ENCODE peak calls at places on chromosomes 4 and X, in four cellular contexts. Z is lower leg skin; F is CD8-positive, alpha-beta memory T cell; K is HEK293T. O is an unnamed sample.
A peak's percentile ranks its signal among the peaks of the same experiment; 100 is the strongest.

GRCh38 chrX:2701600-2701999 is 10.5 kb downstream of the CD99 start:
- DNase-seq in Z (no peak), F (no peak), K (no peak), O (no peak)

GRCh38 chr4:168183717-168184571 is 91.6 kb downstream of the ANXA10 start:
- DNase-seq in Z (no peak), F (no peak), K (no peak), O (no peak)

GRCh38 chrX:19846995-19847790 is 40.2 kb downstream of the SH3KBP1 start:
- DNase-seq in Z (peak; percentile 45), F (no peak), K (no peak), O (no peak)

GRCh38 chr4:113901994-113902787 is 77.3 kb downstream of the ARSJ start:
- DNase-seq in Z (no peak), F (peak; percentile 52), K (no peak), O (peak; percentile 63)

GRCh38 chr4:98568896-98569663 is 89.3 kb downstream of the TSPAN5 start:
- DNase-seq in Z (no peak), F (no peak), K (no peak), O (no peak)

GRCh38 chr4:20646287-20646686 is 54.0 kb upstream of the PACRGL start:
- DNase-seq in Z (no peak), F (no peak), K (no peak), O (no peak)

GRCh38 chr4:110371016-110371795 is 104.7 kb upstream of the ENPEP start:
- DNase-seq in Z (no peak), F (no peak), K (no peak), O (no peak)

GRCh38 chr4:114229721-114230120 is 250.3 kb upstream of the ARSJ start:
- DNase-seq in Z (no peak), F (no peak), K (no peak), O (no peak)

GRCh38 chrX:74924449-74925209 is 623 bp downstream of the NEXMIF start:
- DNase-seq in Z (no peak), F (no peak), K (peak; percentile 52), O (peak; percentile 47)

GRCh38 chr4:76197001-76197743 is 16.5 kb downstream of the SCARB2 start:
- DNase-seq in Z (no peak), F (no peak), K (no peak), O (no peak)

GRCh38 chr4:104989363-104989762 is 157.3 kb upstream of the TET2 start:
- DNase-seq in Z (no peak), F (no peak), K (peak; percentile 9), O (no peak)

GRCh38 chrX:56745019-56745418 is 16.0 kb downstream of the NBDY start:
- DNase-seq in Z (no peak), F (no peak), K (no peak), O (no peak)

GRCh38 chrX:24002792-24003191 is 24.2 kb downstream of the KLHL15 start:
- DNase-seq in Z (no peak), F (no peak), K (peak; percentile 21), O (no peak)

GRCh38 chrX:154373340-154374306 is 811 bp downstream of the FLNA start:
- DNase-seq in Z (peak; percentile 58), F (peak; percentile 5), K (peak; percentile 60), O (peak; percentile 74)

GRCh38 chrX:6021316-6022091 is 207.2 kb downstream of the NLGN4X start:
- DNase-seq in Z (peak; percentile 13), F (no peak), K (peak; percentile 12), O (no peak)

GRCh38 chrX:129123795-129124194 is 399.5 kb downstream of the SMARCA1 start:
- DNase-seq in Z (no peak), F (no peak), K (no peak), O (no peak)

GRCh38 chr4:8664031-8664805 is 71.7 kb downstream of the CPZ start:
- DNase-seq in Z (no peak), F (no peak), K (no peak), O (no peak)

GRCh38 chr4:139297001-139297410 is 4.3 kb upstream of the NAA15 start:
- DNase-seq in Z (no peak), F (no peak), K (no peak), O (no peak)

GRCh38 chrX:123648028-123648810 is 84.6 kb downstream of the THOC2 start:
- DNase-seq in Z (no peak), F (no peak), K (peak; percentile 58), O (no peak)

GRCh38 chrX:68462653-68463052 is 29.4 kb upstream of the OPHN1 start:
- DNase-seq in Z (no peak), F (no peak), K (no peak), O (no peak)

GRCh38 chrX:132463411-132463810 is 25.4 kb downstream of the MBNL3 start:
- DNase-seq in Z (no peak), F (no peak), K (no peak), O (no peak)

GRCh38 chr4:6464842-6465588 is 7.4 kb downstream of the PPP2R2C start:
- DNase-seq in Z (peak; percentile 9), F (no peak), K (peak; percentile 50), O (peak; percentile 41)

GRCh38 chr4:41070516-41071281 is 143.6 kb downstream of the APBB2 start:
- DNase-seq in Z (no peak), F (no peak), K (no peak), O (no peak)

GRCh38 chr4:77697860-77698599 is 92.4 kb downstream of the CXCL13 start:
- DNase-seq in Z (no peak), F (no peak), K (peak; percentile 25), O (no peak)

GRCh38 chr4:40225497-40225896 is 28.7 kb downstream of the RHOH start:
- DNase-seq in Z (no peak), F (no peak), K (no peak), O (no peak)

GRCh38 chr4:40721730-40722171 is 28.0 kb upstream of the NSUN7 start:
- DNase-seq in Z (no peak), F (no peak), K (no peak), O (no peak)

GRCh38 chr4:97395980-97396562 is 747.2 kb downstream of the STPG2 start:
- DNase-seq in Z (no peak), F (no peak), K (peak; percentile 47), O (no peak)

GRCh38 chrX:150935466-150935865 is 37.0 kb upstream of the CD99L2 start:
- DNase-seq in Z (no peak), F (no peak), K (no peak), O (no peak)